ENCODE peak calls at places on chromosome 10, in six cellular contexts. Q is sigmoid colon, N is tibial nerve, I is HAP-1, L is IMR-90, M is aorta. G is an unnamed sample. For H3K27me3, the result is how much of the 10 kb centered on the place peaks cover.

GRCh38 chr10:104327745-104328635 is 10.3 kb downstream of the ITPRIP start:
- DNase-seq in M (no peak), L (peak), I (peak), N (no peak), Q (peak), G (no peak)

GRCh38 chr10:3946234-3947229 is 161.5 kb upstream of the KLF6 start:
- DNase-seq in I (no peak), N (no peak), M (no peak), Q (no peak), L (no peak), G (no peak)

GRCh38 chr10:11263767-11264166 is 246.1 kb downstream of the CELF2 start:
- DNase-seq in M (no peak), Q (no peak), N (no peak), I (no peak), L (no peak), G (no peak)

GRCh38 chr10:103534621-103535498 is 41.4 kb downstream of the NEURL1 start:
- DNase-seq in M (no peak), Q (no peak), L (no peak), N (no peak), I (no peak), G (no peak)

GRCh38 chr10:118914626-118915025 is 114.9 kb upstream of the NANOS1 start:
- DNase-seq in M (no peak), Q (no peak), N (no peak), L (no peak), I (no peak), G (no peak)

GRCh38 chr10:130493446-130494198 is 357.4 kb downstream of the GLRX3 start:
- DNase-seq in Q (peak), M (no peak), L (no peak), I (no peak), N (no peak), G (no peak)

GRCh38 chr10:86828145-86828544 is 71.7 kb downstream of the BMPR1A start:
- DNase-seq in M (no peak), I (no peak), N (no peak), L (no peak), Q (no peak), G (no peak)

GRCh38 chr10:27620425-27621397 is 116.6 kb downstream of the RAB18 start:
- DNase-seq in M (peak), N (peak), Q (peak), L (peak), I (no peak), G (no peak)

GRCh38 chr10:116263870-116264269 is 9.1 kb downstream of the GFRA1 start:
- DNase-seq in I (no peak), N (no peak), Q (no peak), M (no peak), L (peak), G (no peak)

GRCh38 chr10:14089556-14090297 is 241.0 kb downstream of the FRMD4A start:
- DNase-seq in L (no peak), Q (no peak), N (no peak), I (no peak), M (no peak), G (no peak)

GRCh38 chr10:78983608-78984007 is 85.2 kb upstream of the ZMIZ1 start:
- DNase-seq in Q (no peak), L (no peak), N (no peak), M (no peak), I (no peak), G (no peak)
- H3K27me3 ChIP-seq in Q (under half), L (under half), N (under half), M (under half), I (under half), G (under half)

GRCh38 chr10:94361161-94361794 is 1.5 kb downstream of the NOC3L start:
- DNase-seq in I (no peak), L (no peak), M (no peak), Q (no peak), N (peak), G (peak)
- H3K4me3 ChIP-seq in I (peak), L (no peak), M (no peak), Q (no peak), N (peak), G (peak)

GRCh38 chr10:101329341-101330032 is 24.5 kb upstream of the BTRC start:
- DNase-seq in L (no peak), Q (no peak), I (no peak), M (no peak), N (no peak), G (no peak)

GRCh38 chr10:101322266-101323151 is 31.5 kb upstream of the BTRC start:
- DNase-seq in L (no peak), I (no peak), M (no peak), N (no peak), Q (no peak), G (no peak)

GRCh38 chr10:101319241-101319915 is 34.6 kb upstream of the BTRC start:
- DNase-seq in I (no peak), M (no peak), N (no peak), L (peak), Q (no peak), G (no peak)

GRCh38 chr10:101321073-101321472 is 32.9 kb upstream of the BTRC start:
- DNase-seq in Q (no peak), I (no peak), M (no peak), L (no peak), N (no peak), G (no peak)

DNA sequence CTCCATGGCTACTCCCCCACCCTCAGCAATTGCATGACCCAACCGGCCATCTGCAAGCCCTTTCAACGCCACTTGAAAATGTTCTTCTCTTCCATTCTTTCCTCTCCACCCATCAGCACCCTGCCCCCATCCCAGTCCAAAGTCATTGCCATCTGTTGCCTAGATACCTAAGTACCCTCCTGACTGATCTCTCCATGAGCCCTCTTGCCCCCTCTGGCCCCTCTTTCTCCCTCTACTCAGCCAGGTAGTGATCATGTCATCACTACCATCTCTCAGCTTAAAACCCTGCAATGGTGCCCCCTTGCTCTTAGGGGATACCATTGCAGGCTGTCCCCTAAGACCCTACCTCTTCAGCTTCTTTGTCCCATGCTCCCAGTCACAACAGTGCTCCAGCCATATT is 30.5 kb upstream of the BTRC start:
- DNase-seq in N (no peak), M (no peak), L (no peak), I (no peak), Q (no peak), G (no peak)
- H3K27me3 ChIP-seq in N (under half), M (under half), L (half or more), I (under half), Q (under half), G (under half)

DNA sequence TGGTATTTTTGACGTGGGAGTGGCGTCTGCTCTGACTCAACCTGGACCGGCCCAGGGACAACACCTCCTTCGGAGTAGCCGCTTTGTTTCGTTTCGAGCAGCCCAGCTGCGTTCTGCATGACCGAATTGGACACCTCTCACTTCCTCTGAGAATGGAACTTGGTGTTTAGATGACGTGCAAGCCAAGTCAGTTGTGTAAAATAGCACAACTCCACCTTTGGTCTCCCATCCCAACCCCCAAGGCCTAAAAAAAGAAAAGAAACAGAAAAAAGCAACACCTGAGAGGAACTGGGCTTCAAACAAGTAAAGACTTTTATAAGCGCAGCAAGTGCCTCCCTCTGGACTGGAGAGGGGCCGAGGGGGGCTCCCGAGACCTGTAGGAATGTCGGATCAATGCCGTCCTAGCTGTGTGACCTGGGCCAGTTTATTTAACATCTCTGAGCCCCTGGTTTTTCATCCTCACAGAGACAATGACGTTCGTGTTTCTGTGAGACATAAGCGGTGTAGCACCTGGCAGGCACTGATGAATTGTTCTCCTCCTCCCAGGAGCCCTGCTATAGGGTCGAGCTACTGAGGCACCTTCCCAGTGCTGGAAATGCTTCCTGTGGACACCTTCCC is 52.0 kb upstream of the SMNDC1 start:
- DNase-seq in L (peak), Q (no peak), N (no peak), M (no peak), I (no peak), G (peak)
- H3K4me3 ChIP-seq in L (no peak), Q (no peak), N (no peak), M (no peak), I (no peak), G (no peak)

GRCh38 chr10:62543981-62544380 is 169.8 kb downstream of the ZNF365 start:
- DNase-seq in L (no peak), Q (no peak), I (no peak), N (no peak), M (no peak), G (no peak)
- H3K27me3 ChIP-seq in L (under half), Q (under half), I (under half), N (under half), M (under half), G (under half)

GRCh38 chr10:108556176-108556575 is 1367.1 kb downstream of the XPNPEP1 start:
- DNase-seq in I (no peak), Q (no peak), L (no peak), N (no peak), M (no peak), G (no peak)
- H3K4me3 ChIP-seq in I (no peak), Q (no peak), L (no peak), N (no peak), M (no peak), G (no peak)

DNA sequence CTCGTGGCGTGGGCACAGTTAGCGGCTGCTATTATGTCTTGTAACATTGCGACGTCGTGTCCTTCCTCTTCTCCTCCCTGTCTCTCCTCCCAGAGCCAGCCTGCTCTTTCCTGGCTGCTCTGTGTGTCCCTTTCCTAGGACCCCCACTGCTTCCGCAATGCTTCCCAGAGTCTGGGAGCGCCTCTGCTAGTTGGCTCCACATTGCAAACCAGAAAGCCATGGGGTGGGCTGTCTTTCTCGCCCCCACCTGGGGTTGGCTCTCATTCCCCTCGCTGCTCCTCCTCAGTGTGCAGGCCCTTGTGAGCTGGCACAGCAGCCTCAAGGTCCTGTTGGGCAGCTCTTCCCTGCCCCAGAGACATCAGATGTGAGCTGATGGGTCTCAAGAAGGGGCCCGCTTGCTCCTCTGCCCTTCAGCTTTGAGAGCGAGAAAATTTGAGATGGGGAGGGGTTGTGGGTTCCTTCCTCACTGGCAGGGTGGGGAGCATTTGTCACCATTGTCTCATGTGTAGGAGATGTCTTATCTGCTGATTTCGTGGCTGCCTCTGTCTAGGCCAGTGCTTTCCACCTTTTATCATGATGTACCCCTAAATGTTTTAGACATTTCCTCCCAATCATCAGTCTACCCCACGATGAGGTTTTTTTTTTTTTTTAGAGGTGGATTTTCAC is 3.3 kb downstream of the ADAMTS14 start:
- DNase-seq in I (no peak), N (no peak), M (no peak), L (no peak), Q (no peak), G (no peak)
- H3K27me3 ChIP-seq in I (under half), N (under half), M (under half), L (under half), Q (under half), G (under half)